ENCODE peak calls at places on chromosomes 7 and 10, in four cellular contexts. I is lower lobe of right lung, N is HuH-7, J is AG09319. K is an unnamed sample.

GRCh38 chr7:19957664-19958063 is 184.2 kb upstream of the TMEM196 start:
- DNase-seq in I (no peak), N (no peak), J (no peak), K (peak)

GRCh38 chr10:50497758-50498157 is 126.0 kb downstream of the SGMS1 start:
- DNase-seq in I (no peak), N (no peak), J (no peak), K (peak)

GRCh38 chr7:17663056-17663675 is 277.1 kb downstream of the SNX13 start:
- DNase-seq in I (no peak), N (no peak), J (no peak), K (no peak)

GRCh38 chr10:104638861-104639594 is 2.1 kb upstream of the SORCS3 start:
- DNase-seq in I (no peak), N (peak), J (no peak), K (peak)

GRCh38 chr7:81769891-81770818 is at the start of gene HGF:
- DNase-seq in I (peak), N (no peak), J (peak), K (no peak)

GRCh38 chr7:141362580-141363435 is 188.4 kb upstream of the AGK start:
- DNase-seq in I (no peak), N (no peak), J (no peak), K (peak)

GRCh38 chr10:94224656-94225055 is 138.1 kb downstream of the NOC3L start:
- DNase-seq in I (no peak), N (no peak), J (no peak), K (peak)

GRCh38 chr10:129900825-129901224 is 63.2 kb downstream of the EBF3 start:
- DNase-seq in I (no peak), N (no peak), J (no peak), K (no peak)

GRCh38 chr10:52455095-52455494 is 141.0 kb downstream of the DKK1 start:
- DNase-seq in I (no peak), N (no peak), J (no peak), K (peak)

GRCh38 chr10:102422586-102423129 is 2.0 kb downstream of the FBXL15 start:
- DNase-seq in I (peak), N (peak), J (peak), K (peak)

GRCh38 chr7:157895520-157896375 is 558.9 kb downstream of the DNAJB6 start:
- DNase-seq in I (no peak), N (no peak), J (no peak), K (no peak)

GRCh38 chr10:7511612-7512011 is 100.8 kb upstream of the SFMBT2 start:
- DNase-seq in I (no peak), N (no peak), J (no peak), K (no peak)

GRCh38 chr10:84822926-84823325 is 494.5 kb downstream of the CCSER2 start:
- DNase-seq in I (no peak), N (no peak), J (no peak), K (no peak)

GRCh38 chr10:69835875-69836727 is 34.4 kb downstream of the COL13A1 start:
- DNase-seq in I (no peak), N (no peak), J (no peak), K (no peak)

GRCh38 chr7:32319019-32319382 is 171.2 kb downstream of the LSM5 start:
- DNase-seq in I (no peak), N (no peak), J (no peak), K (no peak)

GRCh38 chr10:27153855-27154198 is 357 bp downstream of the YME1L1 start:
- DNase-seq in I (no peak), N (peak), J (no peak), K (peak)

GRCh38 chr10:43131906-43132305 is 6.3 kb upstream of the CSGALNACT2 start:
- DNase-seq in I (no peak), N (no peak), J (no peak), K (no peak)

GRCh38 chr7:24169077-24169624 is 114.8 kb upstream of the NPY start:
- DNase-seq in I (no peak), N (no peak), J (no peak), K (no peak)

GRCh38 chr7:77558598-77558997 is 21.5 kb downstream of the PTPN12 start:
- DNase-seq in I (no peak), N (no peak), J (no peak), K (no peak)

GRCh38 chr10:58756126-58756525 is 243.5 kb downstream of the BICC1 start:
- DNase-seq in I (no peak), N (no peak), J (no peak), K (no peak)

GRCh38 chr10:111086602-111087001 is 9.8 kb downstream of the ADRA2A start:
- DNase-seq in I (no peak), N (no peak), J (no peak), K (no peak)

GRCh38 chr10:2980791-2981360 is 86.5 kb upstream of the PFKP start:
- DNase-seq in I (no peak), N (no peak), J (no peak), K (no peak)

GRCh38 chr7:16669581-16669980 is 23.6 kb downstream of the BZW2 start:
- DNase-seq in I (no peak), N (no peak), J (no peak), K (no peak)

GRCh38 chr10:45040921-45041320 is 40.2 kb downstream of the ZNF22 start:
- DNase-seq in I (no peak), N (no peak), J (no peak), K (no peak)

GRCh38 chr10:30125484-30125883 is 66.1 kb upstream of the JCAD start:
- DNase-seq in I (no peak), N (no peak), J (no peak), K (no peak)

GRCh38 chr7:141738592-141739013 is 445 bp downstream of the SSBP1 start:
- DNase-seq in I (no peak), N (no peak), J (no peak), K (no peak)

GRCh38 chr7:66921396-66921917 is 432 bp downstream of the TMEM248 start:
- DNase-seq in I (no peak), N (peak), J (peak), K (no peak)

GRCh38 chr10:86684305-86684704 is 16.0 kb downstream of the LDB3 start:
- DNase-seq in I (no peak), N (peak), J (no peak), K (no peak)

GRCh38 chr7:35003679-35004278 is 33.5 kb downstream of the DPY19L1 start:
- DNase-seq in I (peak), N (peak), J (no peak), K (peak)

GRCh38 chr10:113411456-113411855 is 141.4 kb upstream of the HABP2 start:
- DNase-seq in I (no peak), N (no peak), J (no peak), K (no peak)

GRCh38 chr10:21517134-21517982 is 8.1 kb downstream of the SKIDA1 start:
- DNase-seq in I (peak), N (peak), J (no peak), K (peak)

GRCh38 chr7:148042935-148043334 is 547.6 kb upstream of the C7orf33 start:
- DNase-seq in I (no peak), N (no peak), J (no peak), K (no peak)

GRCh38 chr10:66322261-66322660 is 603.6 kb upstream of the LRRTM3 start:
- DNase-seq in I (no peak), N (no peak), J (no peak), K (no peak)

GRCh38 chr10:62459500-62459899 is 85.3 kb downstream of the ZNF365 start:
- DNase-seq in I (no peak), N (no peak), J (no peak), K (no peak)

GRCh38 chr10:16748749-16749148 is 68.5 kb downstream of the RSU1 start:
- DNase-seq in I (no peak), N (no peak), J (no peak), K (no peak)

GRCh38 chr10:32985781-32986350 is 27.8 kb upstream of the ITGB1 start:
- DNase-seq in I (no peak), N (no peak), J (no peak), K (peak)

GRCh38 chr7:129493555-129493954 is 8.8 kb upstream of the SMKR1 start:
- DNase-seq in I (no peak), N (no peak), J (no peak), K (no peak)